ENCODE peak calls at places on chromosome 4, in five cellular contexts. One of them, this sample, is unnamed.

GRCh38 chr4:55351824-55352223 is 5.8 kb downstream of the SRD5A3 start:
- DNase-seq in transverse colon: no peak
- DNase-seq in suprapubic skin: no peak
- DNase-seq in spleen: no peak
- DNase-seq in SK-N-SH: no peak
- DNase-seq in this sample: no peak

GRCh38 chr4:183733181-183733580 is 74.1 kb downstream of the TRAPPC11 start:
- DNase-seq in SK-N-SH: no peak
- DNase-seq in suprapubic skin: no peak
- DNase-seq in spleen: no peak
- DNase-seq in transverse colon: no peak
- DNase-seq in this sample: no peak

GRCh38 chr4:7196283-7196651 is 3.9 kb downstream of the SORCS2 start:
- DNase-seq in SK-N-SH: no peak
- DNase-seq in transverse colon: no peak
- DNase-seq in spleen: no peak
- DNase-seq in suprapubic skin: peak; percentile 29
- DNase-seq in this sample: no peak

GRCh38 chr4:74615411-74615810 is 170.5 kb downstream of the AREG start:
- DNase-seq in transverse colon: no peak
- DNase-seq in SK-N-SH: no peak
- DNase-seq in suprapubic skin: no peak
- DNase-seq in spleen: no peak
- DNase-seq in this sample: no peak

GRCh38 chr4:6198278-6198677 is 2.1 kb downstream of the JAKMIP1 start:
- DNase-seq in suprapubic skin: peak; percentile 48
- DNase-seq in spleen: peak; percentile 73
- DNase-seq in transverse colon: no peak
- DNase-seq in SK-N-SH: no peak
- DNase-seq in this sample: no peak

GRCh38 chr4:3475041-3475712 is 12.1 kb downstream of the DOK7 start:
- DNase-seq in suprapubic skin: no peak
- DNase-seq in spleen: peak; percentile 60
- DNase-seq in transverse colon: no peak
- DNase-seq in SK-N-SH: no peak
- DNase-seq in this sample: no peak

GRCh38 chr4:24932831-24933230 is 20.0 kb upstream of the CCDC149 start:
- DNase-seq in SK-N-SH: no peak
- DNase-seq in transverse colon: no peak
- DNase-seq in suprapubic skin: no peak
- DNase-seq in spleen: no peak
- DNase-seq in this sample: no peak

GRCh38 chr4:94758700-94759399 is 1.1 kb downstream of the BMPR1B start:
- DNase-seq in transverse colon: no peak
- DNase-seq in suprapubic skin: no peak
- DNase-seq in SK-N-SH: peak; percentile 48
- DNase-seq in spleen: no peak
- DNase-seq in this sample: no peak

GRCh38 chr4:61380865-61381264 is 180.7 kb downstream of the ADGRL3 start:
- DNase-seq in spleen: no peak
- DNase-seq in SK-N-SH: no peak
- DNase-seq in transverse colon: no peak
- DNase-seq in suprapubic skin: no peak
- DNase-seq in this sample: no peak

GRCh38 chr4:156575430-156576073 is 396.0 kb downstream of the PDGFC start:
- DNase-seq in SK-N-SH: no peak
- DNase-seq in suprapubic skin: no peak
- DNase-seq in spleen: peak; percentile 17
- DNase-seq in transverse colon: no peak
- DNase-seq in this sample: no peak

GRCh38 chr4:139665079-139665689 is 435 bp upstream of the MGST2 start:
- DNase-seq in transverse colon: no peak
- DNase-seq in suprapubic skin: no peak
- DNase-seq in spleen: no peak
- DNase-seq in SK-N-SH: no peak
- DNase-seq in this sample: no peak

GRCh38 chr4:143355540-143356217 is 19.0 kb downstream of the GAB1 start:
- DNase-seq in SK-N-SH: no peak
- DNase-seq in spleen: no peak
- DNase-seq in transverse colon: no peak
- DNase-seq in suprapubic skin: no peak
- DNase-seq in this sample: no peak

GRCh38 chr4:168304744-168305459 is 13.7 kb downstream of the DDX60 start:
- DNase-seq in suprapubic skin: no peak
- DNase-seq in SK-N-SH: no peak
- DNase-seq in spleen: no peak
- DNase-seq in transverse colon: no peak
- DNase-seq in this sample: no peak

GRCh38 chr4:105613326-105613725 is 60.9 kb downstream of the ARHGEF38 start:
- DNase-seq in SK-N-SH: no peak
- DNase-seq in transverse colon: no peak
- DNase-seq in suprapubic skin: no peak
- DNase-seq in spleen: no peak
- DNase-seq in this sample: peak; percentile 40

GRCh38 chr4:146763560-146763959 is 124.9 kb downstream of the POU4F2 start:
- DNase-seq in SK-N-SH: no peak
- DNase-seq in spleen: no peak
- DNase-seq in suprapubic skin: no peak
- DNase-seq in transverse colon: no peak
- DNase-seq in this sample: no peak

GRCh38 chr4:106830879-106831278 is 205.2 kb downstream of the DKK2 start:
- DNase-seq in SK-N-SH: no peak
- DNase-seq in suprapubic skin: no peak
- DNase-seq in spleen: no peak
- DNase-seq in transverse colon: no peak
- DNase-seq in this sample: no peak

GRCh38 chr4:156838761-156839160 is 132.8 kb downstream of the PDGFC start:
- DNase-seq in transverse colon: no peak
- DNase-seq in suprapubic skin: no peak
- DNase-seq in spleen: no peak
- DNase-seq in SK-N-SH: no peak
- DNase-seq in this sample: no peak

GRCh38 chr4:73918058-73918457 is 48.9 kb downstream of the CXCL1 start:
- DNase-seq in suprapubic skin: no peak
- DNase-seq in transverse colon: no peak
- DNase-seq in SK-N-SH: no peak
- DNase-seq in spleen: no peak
- DNase-seq in this sample: no peak

GRCh38 chr4:68180858-68181531 is 51.3 kb upstream of the TMPRSS11F start:
- DNase-seq in SK-N-SH: no peak
- DNase-seq in transverse colon: no peak
- DNase-seq in spleen: no peak
- DNase-seq in suprapubic skin: no peak
- DNase-seq in this sample: no peak

GRCh38 chr4:145805490-145805889 is 125.5 kb downstream of the C4orf51 start:
- DNase-seq in SK-N-SH: no peak
- DNase-seq in spleen: no peak
- DNase-seq in transverse colon: no peak
- DNase-seq in suprapubic skin: no peak
- DNase-seq in this sample: no peak

GRCh38 chr4:138981930-138982390 is 33.6 kb upstream of the NOCT start:
- DNase-seq in suprapubic skin: no peak
- DNase-seq in spleen: no peak
- DNase-seq in transverse colon: peak; percentile 13
- DNase-seq in SK-N-SH: no peak
- DNase-seq in this sample: no peak

GRCh38 chr4:110074570-110074969 is 123.8 kb downstream of the ELOVL6 start:
- DNase-seq in transverse colon: peak; percentile 17
- DNase-seq in SK-N-SH: no peak
- DNase-seq in suprapubic skin: no peak
- DNase-seq in spleen: no peak
- DNase-seq in this sample: no peak

GRCh38 chr4:148114436-148114835 is 327.8 kb downstream of the NR3C2 start:
- DNase-seq in SK-N-SH: no peak
- DNase-seq in suprapubic skin: no peak
- DNase-seq in spleen: no peak
- DNase-seq in transverse colon: no peak
- DNase-seq in this sample: no peak

GRCh38 chr4:121308828-121309227 is 72.0 kb downstream of the QRFPR start:
- DNase-seq in SK-N-SH: no peak
- DNase-seq in transverse colon: no peak
- DNase-seq in spleen: no peak
- DNase-seq in suprapubic skin: no peak
- DNase-seq in this sample: no peak

GRCh38 chr4:24235609-24236008 is 345.8 kb upstream of the PPARGC1A start:
- DNase-seq in suprapubic skin: no peak
- DNase-seq in transverse colon: no peak
- DNase-seq in spleen: no peak
- DNase-seq in SK-N-SH: no peak
- DNase-seq in this sample: no peak

GRCh38 chr4:165381821-165382373 is 3.1 kb downstream of the CPE start:
- DNase-seq in spleen: no peak
- DNase-seq in SK-N-SH: no peak
- DNase-seq in suprapubic skin: no peak
- DNase-seq in transverse colon: no peak
- DNase-seq in this sample: no peak

GRCh38 chr4:165379662-165380061 is 854 bp downstream of the CPE start:
- DNase-seq in spleen: no peak
- DNase-seq in SK-N-SH: peak; percentile 50
- DNase-seq in suprapubic skin: no peak
- DNase-seq in transverse colon: no peak
- DNase-seq in this sample: no peak

GRCh38 chr4:165378398-165378762 is 428 bp upstream of the CPE start:
- DNase-seq in spleen: no peak
- DNase-seq in suprapubic skin: no peak
- DNase-seq in SK-N-SH: no peak
- DNase-seq in transverse colon: no peak
- DNase-seq in this sample: no peak

GRCh38 chr4:165375465-165375864 is 3.3 kb upstream of the CPE start:
- DNase-seq in SK-N-SH: no peak
- DNase-seq in transverse colon: no peak
- DNase-seq in spleen: no peak
- DNase-seq in suprapubic skin: no peak
- DNase-seq in this sample: no peak

DNA sequence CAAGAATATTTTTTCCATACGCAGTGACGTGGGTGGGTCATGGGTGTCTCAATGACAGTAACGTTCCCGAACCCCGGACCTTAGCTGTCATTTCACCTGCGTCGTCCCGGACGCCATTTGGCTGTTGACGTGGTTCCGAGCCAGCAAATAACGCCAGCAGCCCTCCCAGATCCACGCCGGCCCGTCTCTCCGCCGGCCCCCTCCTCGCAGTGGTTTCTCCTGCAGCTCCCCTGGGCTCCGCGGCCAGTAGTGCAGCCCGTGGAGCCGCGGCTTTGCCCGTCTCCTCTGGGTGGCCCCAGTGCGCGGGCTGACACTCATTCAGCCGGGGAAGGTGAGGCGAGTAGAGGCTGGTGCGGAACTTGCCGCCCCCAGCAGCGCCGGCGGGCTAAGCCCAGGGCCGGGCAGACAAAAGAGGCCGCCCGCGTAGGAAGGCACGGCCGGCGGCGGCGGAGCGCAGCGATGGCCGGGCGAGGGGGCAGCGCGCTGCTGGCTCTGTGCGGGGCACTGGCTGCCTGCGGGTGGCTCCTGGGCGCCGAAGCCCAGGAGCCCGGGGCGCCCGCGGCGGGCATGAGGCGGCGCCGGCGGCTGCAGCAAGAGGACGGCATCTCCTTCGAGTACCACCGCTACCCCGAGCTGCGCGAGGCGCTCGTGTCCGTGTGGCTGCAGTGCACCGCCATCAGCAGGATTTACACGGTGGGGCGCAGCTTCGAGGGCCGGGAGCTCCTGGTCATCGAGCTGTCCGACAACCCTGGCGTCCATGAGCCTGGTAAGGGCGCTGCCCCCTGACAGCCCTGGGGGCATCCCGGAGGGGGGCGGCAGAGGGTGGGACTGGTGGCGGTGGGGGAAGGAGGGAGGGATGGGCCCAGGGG is at the start of gene CPE:
- DNase-seq in SK-N-SH: peak; percentile 95
- DNase-seq in transverse colon: peak; percentile 77
- DNase-seq in suprapubic skin: peak; percentile 87
- DNase-seq in spleen: peak; percentile 85
- DNase-seq in this sample: peak; percentile 72
- TF ChIP-seq POLR2AphosphoS5 in SK-N-SH: peak; percentile 37
- TF ChIP-seq POLR2AphosphoS5 in transverse colon: peak; percentile 78
- TF ChIP-seq POLR2AphosphoS5 in suprapubic skin: no peak
- TF ChIP-seq POLR2AphosphoS5 in spleen: peak; percentile 45
- TF ChIP-seq POLR2AphosphoS5 in this sample: peak; percentile 85

GRCh38 chr4:47705326-47705981 is 132.4 kb downstream of the CORIN start:
- DNase-seq in transverse colon: no peak
- DNase-seq in SK-N-SH: peak; percentile 46
- DNase-seq in spleen: no peak
- DNase-seq in suprapubic skin: no peak
- DNase-seq in this sample: no peak
- TF ChIP-seq CTCF in transverse colon: no peak
- TF ChIP-seq CTCF in SK-N-SH: peak; percentile 59
- TF ChIP-seq CTCF in spleen: no peak
- TF ChIP-seq CTCF in suprapubic skin: no peak
- TF ChIP-seq CTCF in this sample: no peak

DNA sequence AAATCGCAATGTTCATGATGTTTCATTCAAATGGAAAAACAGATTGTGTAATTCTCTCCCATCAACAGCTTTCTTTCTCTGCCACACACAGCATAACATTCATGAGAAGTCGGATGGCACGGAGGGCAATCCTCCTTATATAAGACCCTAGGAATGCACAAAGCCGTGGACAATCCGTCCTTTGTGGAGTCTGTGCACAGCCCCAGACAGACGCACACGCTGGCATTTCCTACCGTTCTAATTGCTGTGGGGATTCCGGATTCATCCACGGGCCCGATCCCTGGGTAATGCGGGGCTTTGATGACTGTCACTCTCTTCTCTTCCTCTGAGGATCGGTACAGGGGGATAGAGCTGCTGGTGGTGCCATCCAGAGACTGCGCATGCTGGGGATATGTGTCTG is 121.9 kb upstream of the PDLIM3 start:
- DNase-seq in spleen: no peak
- DNase-seq in suprapubic skin: no peak
- DNase-seq in SK-N-SH: no peak
- DNase-seq in transverse colon: no peak
- DNase-seq in this sample: no peak
- TF ChIP-seq POLR2AphosphoS5 in spleen: no peak
- TF ChIP-seq POLR2AphosphoS5 in suprapubic skin: no peak
- TF ChIP-seq POLR2AphosphoS5 in SK-N-SH: no peak
- TF ChIP-seq POLR2AphosphoS5 in transverse colon: peak; percentile 6
- TF ChIP-seq POLR2AphosphoS5 in this sample: no peak

DNA sequence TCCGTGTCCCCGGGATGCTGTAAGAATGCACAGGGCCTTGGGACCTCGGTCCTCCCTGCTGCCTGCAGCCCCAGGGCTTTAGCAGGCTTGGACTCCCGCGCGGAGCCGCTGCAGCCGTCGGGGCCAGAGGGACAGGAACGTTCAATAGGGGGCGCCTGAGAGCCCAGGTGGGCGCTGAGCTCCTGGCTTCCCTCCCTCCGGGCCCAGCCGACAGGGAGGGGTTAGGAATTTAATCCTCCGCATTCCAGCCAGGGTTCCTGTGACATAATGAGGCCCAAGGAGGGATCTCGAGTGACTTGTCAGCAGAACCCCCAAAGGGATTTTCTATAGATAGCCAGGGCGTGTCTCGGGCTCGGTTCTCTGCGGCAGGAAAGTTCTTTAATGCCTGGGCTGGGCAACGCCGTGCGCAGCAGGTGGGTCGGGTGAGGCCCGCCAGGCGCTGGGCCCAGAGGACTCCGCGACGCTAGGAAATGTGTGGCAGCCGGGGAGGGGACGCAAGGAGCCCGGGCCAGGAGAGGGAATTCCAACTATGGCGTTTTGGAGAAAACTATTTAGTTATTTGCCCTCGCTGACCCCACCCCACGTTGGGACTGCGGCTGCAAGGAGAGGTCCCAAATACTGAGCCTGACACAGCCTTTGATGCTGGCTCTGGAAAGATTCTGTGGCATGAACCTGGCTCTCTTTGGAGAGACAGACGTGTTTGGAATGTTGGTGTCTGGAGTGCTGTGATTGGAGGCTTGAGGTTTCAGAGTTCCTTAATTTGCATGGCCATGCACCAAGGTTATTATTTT is 285.2 kb upstream of the GATB start:
- DNase-seq in spleen: no peak
- DNase-seq in suprapubic skin: no peak
- DNase-seq in SK-N-SH: no peak
- DNase-seq in transverse colon: peak; percentile 45
- DNase-seq in this sample: peak; percentile 50
- TF ChIP-seq CTCF in spleen: no peak
- TF ChIP-seq CTCF in suprapubic skin: no peak
- TF ChIP-seq CTCF in SK-N-SH: peak; percentile 16
- TF ChIP-seq CTCF in transverse colon: peak; percentile 47
- TF ChIP-seq CTCF in this sample: peak; percentile 23